ENCODE peak calls at places on chromosome 19, in eight cellular contexts. Y is NCI-H2081, R is fibroblast of the aortic adventitia, N is NCI-H526 treated with DMSO at 0.1 percent for 48 hours, X is Right ventricle myocardium superior, T is hypothalamus, Z is A549, K is NCI-H1930. D is an unnamed sample.

GRCh38 chr19:36182612-36183454 is 30.6 kb upstream of the COX7A1 start:
- DNase-seq in Y (no peak), R (no peak), N (no peak), X (no peak), T (no peak), Z (peak), K (no peak), D (no peak)

GRCh38 chr19:45047188-45047797 is 8.4 kb downstream of the CLASRP start:
- DNase-seq in Y (no peak), R (no peak), N (no peak), X (no peak), T (no peak), Z (no peak), K (no peak), D (no peak)

GRCh38 chr19:52638601-52639000 is 446 bp upstream of the ZNF83 start:
- DNase-seq in Y (no peak), R (no peak), N (no peak), X (peak), T (no peak), Z (no peak), K (peak), D (peak)

GRCh38 chr19:29568036-29568788 is 37.9 kb upstream of the POP4 start:
- DNase-seq in Y (no peak), R (no peak), N (no peak), X (no peak), T (no peak), Z (no peak), K (no peak), D (no peak)

GRCh38 chr19:50658438-50659317 is 9.4 kb downstream of the C19orf81 start:
- DNase-seq in Y (peak), R (peak), N (no peak), X (peak), T (peak), Z (peak), K (peak), D (peak)

GRCh38 chr19:47227347-47228167 is 3.4 kb downstream of the BBC3 start:
- DNase-seq in Y (no peak), R (peak), N (no peak), X (peak), T (peak), Z (peak), K (peak), D (peak)

GRCh38 chr19:18764591-18765051 is 26.5 kb downstream of the COMP start:
- DNase-seq in Y (no peak), R (no peak), N (no peak), X (no peak), T (no peak), Z (no peak), K (no peak), D (no peak)

GRCh38 chr19:4183967-4184717 is 1.7 kb downstream of the ANKRD24 start:
- DNase-seq in Y (peak), R (no peak), N (no peak), X (no peak), T (no peak), Z (no peak), K (no peak), D (no peak)

GRCh38 chr19:35030257-35031071 is at the start of gene SCN1B:
- DNase-seq in Y (peak), R (peak), N (peak), X (peak), T (no peak), Z (peak), K (peak), D (peak)

GRCh38 chr19:45138303-45138751 is 22.5 kb downstream of the NKPD1 start:
- DNase-seq in Y (no peak), R (no peak), N (no peak), X (no peak), T (no peak), Z (no peak), K (no peak), D (no peak)

GRCh38 chr19:14004619-14005380 is 1.3 kb downstream of the RFX1 start:
- DNase-seq in Y (no peak), R (peak), N (no peak), X (peak), T (peak), Z (no peak), K (no peak), D (no peak)

GRCh38 chr19:49997709-49998108 is 27.5 kb downstream of the VRK3 start:
- DNase-seq in Y (peak), R (peak), N (peak), X (no peak), T (no peak), Z (peak), K (peak), D (peak)

GRCh38 chr19:17658666-17659065 is 29.5 kb downstream of the UNC13A start:
- DNase-seq in Y (no peak), R (peak), N (no peak), X (no peak), T (no peak), Z (no peak), K (no peak), D (no peak)

GRCh38 chr19:6412111-6412999 is 12.3 kb downstream of the KHSRP start:
- DNase-seq in Y (peak), R (no peak), N (no peak), X (no peak), T (no peak), Z (peak), K (no peak), D (no peak)

GRCh38 chr19:48813123-48813911 is 2.5 kb upstream of the BCAT2 start:
- DNase-seq in Y (no peak), R (no peak), N (no peak), X (no peak), T (no peak), Z (no peak), K (no peak), D (no peak)

GRCh38 chr19:50695251-50696064 is 24.1 kb downstream of the SHANK1 start:
- DNase-seq in Y (no peak), R (no peak), N (no peak), X (no peak), T (no peak), Z (peak), K (peak), D (no peak)